ENCODE peak calls at places on chromosomes 12 and 14, in six cellular contexts. C, M, F, G, A and H are unnamed samples.

GRCh38 chr14:88551936-88552565 is 2.8 kb downstream of the PTPN21 start:
- DNase-seq in A (peak), F (no peak), M (peak), G (peak), C (no peak), H (no peak)

GRCh38 chr14:95935228-95935822 is 58.7 kb downstream of the TUNAR start:
- DNase-seq in F (no peak), M (peak), C (no peak), A (peak), G (peak), H (peak)

GRCh38 chr12:110314308-110314707 is 33.3 kb downstream of the ATP2A2 start:
- DNase-seq in A (peak), M (peak), G (peak), F (no peak), C (no peak), H (peak)

GRCh38 chr14:89477391-89477790 is 60.4 kb upstream of the FOXN3 start:
- DNase-seq in C (no peak), G (peak), A (no peak), M (no peak), F (no peak), H (no peak)

GRCh38 chr12:93972411-93973208 is 175.8 kb upstream of the PLXNC1 start:
- DNase-seq in G (peak), C (no peak), F (no peak), A (peak), M (peak), H (peak)

GRCh38 chr12:26857465-26858176 is 24.6 kb upstream of the ITPR2 start:
- DNase-seq in C (no peak), A (no peak), F (no peak), M (no peak), G (no peak), H (peak)

GRCh38 chr12:77830952-77831351 is 258 bp downstream of the NAV3 start:
- DNase-seq in G (no peak), F (no peak), M (peak), A (peak), C (no peak), H (no peak)

GRCh38 chr12:109783965-109784244 is 49.3 kb downstream of the TRPV4 start:
- DNase-seq in M (no peak), C (no peak), A (no peak), G (no peak), F (no peak), H (no peak)

GRCh38 chr12:53102883-53103807 is at the start of gene SOAT2:
- DNase-seq in F (no peak), A (no peak), M (no peak), G (no peak), C (peak), H (no peak)

GRCh38 chr14:96940009-96940408 is 142.8 kb downstream of the VRK1 start:
- DNase-seq in M (no peak), A (no peak), C (no peak), G (no peak), F (no peak), H (no peak)

DNA sequence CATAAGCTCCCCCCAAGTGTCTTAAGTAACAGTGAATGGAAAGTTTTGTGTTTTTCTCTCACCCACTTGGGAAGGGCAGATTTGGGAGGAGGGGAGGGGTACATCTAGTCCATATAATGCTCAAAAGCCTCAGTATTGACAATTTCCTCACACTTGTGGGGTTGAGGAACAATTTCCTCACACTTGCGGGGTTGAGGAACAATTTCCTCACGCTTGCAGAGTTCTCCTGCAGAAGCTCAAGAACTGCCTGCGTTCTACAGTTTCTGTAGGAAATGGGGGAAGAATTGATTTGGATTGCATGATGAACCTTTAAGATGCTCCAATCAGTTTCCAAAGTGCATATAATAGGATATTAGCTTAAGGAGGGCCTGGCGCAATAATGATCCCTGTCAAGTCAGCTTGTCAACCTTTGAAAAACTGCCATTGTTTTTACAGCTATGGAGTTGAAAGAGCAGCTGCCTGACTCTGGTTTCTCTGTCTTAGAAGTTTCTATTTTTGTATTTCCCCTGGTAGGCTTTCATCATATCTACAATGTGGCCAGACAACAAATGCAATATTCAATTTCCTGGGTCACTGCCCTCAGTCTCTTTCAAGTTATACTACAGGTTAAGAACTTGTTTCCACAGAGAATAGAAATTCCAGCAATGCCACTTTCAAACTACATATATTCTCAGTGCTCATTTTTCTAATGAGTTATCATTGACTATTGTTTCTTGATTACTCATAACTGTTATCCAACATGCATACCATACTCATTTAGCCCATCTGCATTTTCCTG is 66.5 kb downstream of the PLEKHG7 start:
- DNase-seq in F (no peak), M (peak), C (no peak), G (peak), A (no peak), H (peak)
- H3K4me3 ChIP-seq in F (no peak), M (no peak), C (no peak), G (no peak), A (no peak), H (no peak)

GRCh38 chr14:77245820-77246219 is 25.2 kb downstream of the NGB start:
- DNase-seq in M (no peak), G (no peak), F (no peak), C (no peak), A (no peak), H (no peak)
- TF ChIP-seq CTCF in M (no peak), G (no peak), F (no peak), C (no peak), A (no peak), H (no peak)

DNA sequence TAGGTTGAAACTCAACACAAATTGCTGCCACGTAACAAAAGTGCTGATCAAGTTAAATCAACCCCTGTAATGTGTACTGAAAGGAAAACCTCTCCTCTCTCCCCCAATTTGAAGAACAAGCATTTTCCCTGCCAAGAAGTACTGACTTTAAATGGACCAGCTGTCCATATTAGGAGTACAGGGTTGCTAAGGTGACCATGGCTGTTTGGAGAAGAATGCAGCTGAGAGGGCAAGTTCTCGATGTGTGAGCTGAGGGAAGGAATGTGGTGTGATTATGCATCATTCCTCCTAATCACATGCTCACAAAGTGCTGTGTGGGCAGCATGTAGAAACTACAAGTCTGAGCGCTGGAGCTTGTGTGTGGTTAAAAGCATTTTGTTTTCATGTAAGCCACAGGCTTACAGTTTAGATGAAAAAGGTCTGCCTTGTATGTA is 50.9 kb upstream of the CCT2 start:
- DNase-seq in F (no peak), C (no peak), G (peak), A (peak), M (peak), H (peak)
- H3K4me3 ChIP-seq in F (no peak), C (no peak), G (peak), A (peak), M (no peak), H (peak)

DNA sequence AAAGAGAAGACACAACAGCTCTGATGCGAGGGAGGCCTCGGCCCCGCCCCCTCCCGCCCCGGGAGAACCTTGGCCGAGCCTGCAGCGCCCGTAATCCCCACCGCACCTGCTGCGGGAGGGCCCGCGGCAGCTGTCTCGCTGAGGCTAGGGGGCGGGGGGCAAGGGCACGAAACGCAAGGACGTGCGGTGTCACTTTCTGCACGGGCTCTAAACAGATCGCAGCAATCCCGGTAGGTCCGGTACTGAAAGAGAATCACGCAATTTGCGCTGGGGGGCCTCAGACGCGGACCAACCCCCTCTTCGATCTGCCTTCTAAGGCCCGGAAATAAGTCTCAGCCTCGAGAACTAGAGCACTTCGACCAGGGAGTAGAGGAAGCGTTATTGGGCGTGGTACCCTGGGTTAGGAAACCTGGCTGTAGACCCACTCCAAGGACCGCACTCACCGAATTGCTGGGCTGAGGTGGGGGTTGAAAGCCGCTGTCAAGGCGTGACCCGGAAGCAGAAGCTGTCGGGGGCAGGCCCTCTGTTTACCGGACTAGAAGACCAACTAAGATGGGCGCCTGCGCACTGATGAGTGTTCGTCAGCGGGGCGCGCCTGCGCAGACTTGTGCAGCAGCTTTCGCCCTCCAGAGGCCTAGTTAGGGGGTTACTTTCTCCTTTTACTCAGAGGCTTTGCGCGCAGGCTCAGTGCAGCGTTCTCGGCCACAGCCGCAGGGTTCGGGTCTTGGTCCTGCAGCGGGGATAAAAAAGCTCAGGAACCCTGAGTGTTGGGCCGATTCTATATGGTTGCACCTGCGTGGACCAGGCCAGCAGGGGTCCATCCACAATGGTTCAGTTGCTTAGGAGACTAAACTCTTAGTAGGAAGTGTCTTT is at the start of gene ASB8:
- DNase-seq in C (peak), A (peak), F (peak), M (peak), G (peak), H (peak)
- TF ChIP-seq CTCF in C (peak), A (no peak), F (peak), M (peak), G (peak), H (peak)

GRCh38 chr14:102805941-102806340 is 28.7 kb downstream of the TRAF3 start:
- DNase-seq in M (no peak), F (no peak), C (no peak), G (no peak), A (no peak), H (no peak)
- H3K4me3 ChIP-seq in M (no peak), F (no peak), C (no peak), G (no peak), A (no peak), H (no peak)

GRCh38 chr14:105337433-105337832 is 22.9 kb downstream of the PACS2 start:
- DNase-seq in F (no peak), G (no peak), C (peak), A (no peak), M (no peak), H (no peak)
- TF ChIP-seq CTCF in F (no peak), G (no peak), C (no peak), A (no peak), M (no peak), H (no peak)